ENCODE peak calls at places on chromosomes 16 and 17, in six cellular contexts. L is colonic mucosa; G is CD4-positive, CD25-positive, alpha-beta regulatory T cell; Z is mucosa of descending colon; I is heart left ventricle; E is stomach. W is an unnamed sample. For H3K4me1 and H3K36me3, the result is how much of the 10 kb centered on the place peaks cover.

GRCh38 chr17:77726549-77726957 is 231.9 kb upstream of the TNRC6C start:
- DNase-seq in L (peak), I (no peak), E (no peak), Z (no peak), G (no peak), W (no peak)

GRCh38 chr17:39939588-39940419 is 12.3 kb downstream of the LRRC3C start:
- DNase-seq in G (peak), E (no peak), Z (no peak), I (peak), L (no peak), W (peak)

GRCh38 chr17:38358586-38359513 is 7.2 kb downstream of the SOCS7 start:
- DNase-seq in I (no peak), Z (no peak), L (no peak), G (no peak), E (no peak), W (no peak)

GRCh38 chr17:78053777-78054468 is 74.6 kb downstream of the TMC6 start:
- DNase-seq in Z (no peak), L (no peak), E (no peak), I (no peak), G (no peak), W (no peak)

GRCh38 chr17:40373324-40373723 is 8.8 kb upstream of the GJD3 start:
- DNase-seq in I (no peak), Z (no peak), E (no peak), L (no peak), G (no peak), W (no peak)

GRCh38 chr17:45123930-45124796 is 8.2 kb downstream of the PLCD3 start:
- DNase-seq in E (peak), I (no peak), G (no peak), Z (peak), L (peak), W (peak)

GRCh38 chr17:58277107-58277506 is 3.6 kb downstream of the MPO start:
- DNase-seq in E (no peak), L (no peak), I (no peak), Z (no peak), G (peak), W (no peak)

GRCh38 chr16:80993293-80993691 is 13.4 kb downstream of the CMC2 start:
- DNase-seq in L (no peak), E (peak), I (no peak), G (no peak), Z (no peak), W (no peak)

GRCh38 chr17:73519621-73520368 is 124.5 kb downstream of the SDK2 start:
- DNase-seq in I (no peak), L (no peak), G (no peak), Z (peak), E (no peak), W (no peak)

GRCh38 chr16:68073902-68074760 is 11.0 kb upstream of the NFATC3 start:
- DNase-seq in Z (no peak), L (no peak), E (no peak), I (no peak), G (no peak), W (no peak)
- H3K4me1 ChIP-seq in Z (under half), L (under half), E (under half), I (under half), G (half or more), W (half or more)

DNA sequence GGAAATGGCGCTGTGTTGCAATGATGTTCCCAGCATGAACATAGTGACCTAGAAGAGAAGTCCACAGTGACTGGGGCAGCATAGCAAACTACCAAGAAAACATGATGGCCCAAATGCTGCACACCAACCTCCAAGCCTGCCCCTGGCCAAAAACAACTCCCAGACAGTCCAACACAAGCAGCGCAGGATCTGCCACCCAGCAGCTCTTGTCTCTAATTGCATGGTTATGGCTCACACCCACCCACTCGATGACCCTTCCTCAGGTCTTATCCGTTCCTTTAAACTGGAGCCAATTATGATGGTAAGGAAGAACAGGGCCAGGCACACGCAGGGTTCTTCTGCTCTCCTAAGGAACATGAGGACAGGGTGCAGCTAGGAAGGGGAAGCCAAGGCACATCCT is 2.9 kb downstream of the MRPL27 start:
- DNase-seq in E (no peak), I (no peak), Z (no peak), G (no peak), L (no peak), W (no peak)
- H3K36me3 ChIP-seq in E (half or more), I (half or more), Z (under half), G (half or more), L (under half), W (under half)

GRCh38 chr17:50676065-50676975 is 31.4 kb downstream of the ANKRD40 start:
- DNase-seq in G (no peak), L (peak), I (no peak), Z (peak), E (no peak), W (no peak)
- H3K4me1 ChIP-seq in G (under half), L (under half), I (under half), Z (under half), E (under half), W (under half)

DNA sequence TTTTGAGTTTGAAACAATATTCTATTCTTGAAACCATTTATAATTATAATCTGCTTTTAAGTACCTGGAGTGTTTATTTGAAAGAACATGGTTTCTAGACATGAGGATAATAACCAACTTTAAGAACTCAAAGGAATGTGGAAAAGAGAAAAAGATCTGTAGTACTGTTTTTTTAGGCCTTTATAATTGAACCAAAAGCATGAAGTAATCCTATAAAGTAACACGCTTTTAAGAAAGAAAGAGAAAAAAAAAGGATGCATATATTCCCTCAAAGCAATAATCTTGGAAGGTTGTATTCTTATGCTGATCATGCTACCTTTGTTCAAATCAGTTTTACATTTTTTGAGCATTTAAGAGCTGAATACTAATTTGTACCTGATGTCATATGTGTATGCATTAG is 54.0 kb upstream of the RHBDL3 start:
- DNase-seq in Z (no peak), G (no peak), I (no peak), E (no peak), L (no peak), W (no peak)
- H3K36me3 ChIP-seq in Z (under half), G (half or more), I (half or more), E (half or more), L (under half), W (under half)

GRCh38 chr16:31184888-31185287 is 4.9 kb downstream of the FUS start:
- DNase-seq in E (no peak), L (no peak), I (no peak), G (no peak), Z (no peak), W (no peak)
- H3K4me1 ChIP-seq in E (half or more), L (under half), I (under half), G (half or more), Z (under half), W (under half)

W was measured in effector memory CD4-positive, alpha-beta T cell.